ENCODE peak calls at places on chromosomes 3 and 15, in five cellular contexts. H is activated T-helper 1 cell treated with anti-CD3 and anti-CD28 coated beads, Interleukin-2, amount 50 U/mL, for 16 hours; M is stimulated activated CD4-positive, alpha-beta T cell treated with anti-CD3 and anti-CD28 coated beads, Interleukin-4, amount 100 ng/mL, for 1 hour; W is T1000; C is NCI-H524 treated with DMSO at 0.1 percent for 48 hours. X is an unnamed sample.

GRCh38 chr15:94119923-94120775 is 111.2 kb upstream of the MCTP2 start:
- DNase-seq in W (peak), M (no peak), H (no peak), C (peak), X (peak)

GRCh38 chr3:4660936-4661335 is 167.8 kb downstream of the ITPR1 start:
- DNase-seq in C (no peak), W (no peak), H (no peak), M (no peak), X (no peak)

GRCh38 chr3:144466114-144466513 is 494.5 kb downstream of the DIPK2A start:
- DNase-seq in H (no peak), W (no peak), M (no peak), C (no peak), X (no peak)

GRCh38 chr15:101001056-101001455 is 81.9 kb downstream of the LRRK1 start:
- DNase-seq in W (no peak), H (no peak), M (no peak), C (no peak), X (no peak)

GRCh38 chr15:27495963-27496459 is 525.0 kb downstream of the GABRG3 start:
- DNase-seq in H (no peak), M (no peak), W (no peak), C (peak), X (no peak)

GRCh38 chr3:79297242-79297641 is 470.6 kb downstream of the ROBO1 start:
- DNase-seq in H (no peak), C (no peak), W (peak), M (no peak), X (no peak)

GRCh38 chr3:135556184-135556583 is 409.3 kb upstream of the PPP2R3A start:
- DNase-seq in M (no peak), W (no peak), H (no peak), C (peak), X (no peak)

GRCh38 chr15:93485922-93486327 is 396.9 kb upstream of the RGMA start:
- DNase-seq in M (no peak), H (no peak), W (no peak), C (no peak), X (no peak)

GRCh38 chr15:73442968-73443367 is at the start of gene REC114:
- DNase-seq in H (no peak), M (no peak), W (no peak), C (no peak), X (no peak)

GRCh38 chr15:31338318-31338878 is 11.8 kb downstream of the KLF13 start:
- DNase-seq in W (no peak), M (no peak), C (no peak), H (no peak), X (no peak)

GRCh38 chr15:67188551-67189218 is 65.8 kb downstream of the AAGAB start:
- DNase-seq in W (no peak), C (no peak), M (no peak), H (no peak), X (no peak)

GRCh38 chr15:40506964-40507571 is 36.3 kb downstream of the CHST14 start:
- DNase-seq in H (peak), M (peak), C (peak), W (no peak), X (peak)

GRCh38 chr3:46950661-46951241 is 25.8 kb downstream of the CCDC12 start:
- DNase-seq in C (no peak), W (no peak), H (no peak), M (no peak), X (no peak)

GRCh38 chr3:20564966-20565365 is 379.0 kb upstream of the SGO1 start:
- DNase-seq in W (no peak), C (no peak), H (no peak), M (no peak), X (no peak)

GRCh38 chr3:10000686-10001085 is 14.0 kb upstream of the EMC3 start:
- DNase-seq in H (no peak), C (no peak), M (no peak), W (no peak), X (no peak)

GRCh38 chr3:31947671-31948091 is 33.4 kb downstream of the OSBPL10 start:
- DNase-seq in M (no peak), C (no peak), H (no peak), W (no peak), X (no peak)